ENCODE peak calls at places on chromosomes 12 and 14, in nine cellular contexts. T is H9; R is central memory CD4-positive, alpha-beta T cell; I is psoas muscle; A is SW480; Q is ovary; V is germinal center; D is endothelial cell of umbilical vein; P is HEK293T. G is an unnamed sample.

GRCh38 chr12:106000376-106001104 is 138.2 kb downstream of the NUAK1 start:
- DNase-seq in R (no peak), D (no peak), A (peak; percentile 9), T (no peak), V (no peak), P (no peak), Q (no peak), I (no peak), G (peak; percentile 13)

GRCh38 chr12:118418385-118419057 is 42.2 kb downstream of the SUDS3 start:
- DNase-seq in I (no peak), T (no peak), A (no peak), P (no peak), Q (no peak), V (no peak), D (peak; percentile 66), R (no peak), G (peak; percentile 85)

GRCh38 chr12:16573652-16574077 is 32.3 kb downstream of the LMO3 start:
- DNase-seq in T (peak; percentile 64), P (no peak), D (no peak), I (peak; percentile 53), A (no peak), Q (no peak), R (no peak), V (no peak), G (no peak)

GRCh38 chr12:131618303-131618658 is 92.6 kb upstream of the SFSWAP start:
- DNase-seq in I (no peak), V (no peak), D (no peak), P (no peak), Q (no peak), A (no peak), T (peak; percentile 71), R (no peak), G (no peak)

GRCh38 chr14:88791629-88792571 is 853 bp downstream of the EML5 start:
- DNase-seq in V (no peak), R (no peak), Q (peak; percentile 39), A (peak; percentile 60), T (peak; percentile 37), I (peak; percentile 16), D (no peak), P (peak; percentile 11), G (peak; percentile 7)

GRCh38 chr12:62860501-62861156 is 74.3 kb downstream of the PPM1H start:
- DNase-seq in T (no peak), D (no peak), Q (no peak), I (no peak), P (no peak), V (no peak), R (no peak), A (no peak), G (no peak)

GRCh38 chr14:35342160-35343010 is 50.2 kb downstream of the PSMA6 start:
- DNase-seq in Q (peak; percentile 30), I (peak; percentile 77), V (no peak), R (no peak), T (no peak), P (no peak), D (no peak), A (no peak), G (no peak)

GRCh38 chr12:32302218-32302826 is 97.0 kb upstream of the FGD4 start:
- DNase-seq in P (peak; percentile 46), R (no peak), I (no peak), V (peak; percentile 75), Q (no peak), T (peak; percentile 72), D (peak; percentile 56), A (no peak), G (peak; percentile 35)

G was measured in HT1080.